ENCODE peak calls at places on chromosomes 1 and 21, in seven cellular contexts. K is ELR; Z is central memory CD4-positive, alpha-beta T cell; T is anterior cingulate cortex; C is NCI-H460; O is hypothalamus; X is iris pigment epithelial cell. P is an unnamed sample.

GRCh38 chr1:95953005-95953404 is 719.0 kb downstream of the RWDD3 start:
- DNase-seq in C (no peak), X (peak; percentile 7), Z (no peak), K (peak; percentile 30), T (no peak), O (no peak), P (no peak)

GRCh38 chr1:156258859-156259258 is 11.0 kb upstream of the PAQR6 start:
- DNase-seq in C (no peak), O (no peak), T (no peak), X (no peak), K (no peak), Z (no peak), P (no peak)

GRCh38 chr21:42640486-42640885 is 12.9 kb upstream of the PDE9A start:
- DNase-seq in T (no peak), C (no peak), K (no peak), X (no peak), Z (no peak), O (no peak), P (no peak)

GRCh38 chr1:2151906-2152305 is 42.7 kb downstream of the FAAP20 start:
- DNase-seq in C (no peak), Z (no peak), O (no peak), T (no peak), K (no peak), X (peak; percentile 27), P (no peak)

GRCh38 chr1:181092056-181092455 is 3.6 kb downstream of the IER5 start:
- DNase-seq in O (no peak), C (no peak), T (no peak), K (no peak), X (no peak), Z (no peak), P (no peak)

GRCh38 chr1:81512242-81512641 is 288.5 kb upstream of the ADGRL2 start:
- DNase-seq in X (no peak), O (no peak), K (no peak), Z (no peak), C (no peak), T (no peak), P (no peak)

GRCh38 chr21:46077674-46078101 is 20.2 kb upstream of the COL6A2 start:
- DNase-seq in O (no peak), Z (no peak), T (no peak), C (no peak), X (no peak), K (no peak), P (no peak)

GRCh38 chr1:227942021-227942715 is 5.6 kb downstream of the WNT9A start:
- DNase-seq in C (no peak), K (no peak), X (no peak), T (no peak), Z (no peak), O (no peak), P (no peak)

GRCh38 chr1:27045973-27046558 is 33.4 kb upstream of the TENT5B start:
- DNase-seq in K (peak; percentile 82), Z (peak; percentile 34), T (peak; percentile 30), O (no peak), C (peak; percentile 52), X (peak; percentile 53), P (peak; percentile 53)

GRCh38 chr1:155174334-155175280 is 958 bp downstream of the TRIM46 start:
- DNase-seq in C (no peak), T (no peak), O (no peak), K (peak; percentile 46), Z (peak; percentile 50), X (no peak), P (peak; percentile 34)

GRCh38 chr1:208681878-208682663 is 437.9 kb upstream of the PLXNA2 start:
- DNase-seq in K (no peak), T (no peak), O (no peak), C (no peak), Z (no peak), X (no peak), P (no peak)

GRCh38 chr1:171917361-171917760 is 76.1 kb downstream of the DNM3 start:
- DNase-seq in O (no peak), K (no peak), X (no peak), T (no peak), Z (no peak), C (no peak), P (no peak)

GRCh38 chr1:58628987-58629598 is 52.0 kb upstream of the TACSTD2 start:
- DNase-seq in X (peak; percentile 44), T (no peak), K (peak; percentile 53), O (no peak), Z (no peak), C (no peak), P (no peak)